ENCODE peak calls at places on chromosomes 7 and 10, in nine cellular contexts. L, U, R, I, M, O, W, N and Y are unnamed samples.

GRCh38 chr10:22427890-22428571 is 82.7 kb downstream of the SPAG6 start:
- DNase-seq in L (no peak), U (no peak), I (no peak), N (peak), M (no peak), R (peak), W (no peak), O (peak), Y (no peak)

GRCh38 chr10:87038286-87038717 is 18.2 kb downstream of the FAM25A start:
- DNase-seq in U (no peak), O (no peak), M (no peak), W (no peak), L (no peak), I (no peak), N (no peak), R (no peak), Y (no peak)

GRCh38 chr7:127667751-127668530 is 15.9 kb downstream of the SND1 start:
- DNase-seq in U (no peak), W (no peak), M (no peak), L (no peak), O (no peak), N (peak), R (no peak), I (no peak), Y (no peak)

GRCh38 chr7:79293655-79294142 is 159.8 kb downstream of the MAGI2 start:
- DNase-seq in N (peak), I (no peak), R (no peak), U (no peak), M (no peak), W (no peak), O (no peak), L (no peak), Y (no peak)

GRCh38 chr10:98259606-98260319 is 8.2 kb downstream of the LOXL4 start:
- DNase-seq in I (peak), W (no peak), L (no peak), O (no peak), M (no peak), U (no peak), N (no peak), R (no peak), Y (no peak)

GRCh38 chr7:75650062-75650461 is 88.7 kb downstream of the HIP1 start:
- DNase-seq in R (no peak), W (no peak), I (no peak), U (no peak), O (no peak), N (no peak), M (no peak), L (no peak), Y (no peak)

GRCh38 chr10:93071674-93072224 is 1.9 kb upstream of the CYP26A1 start:
- DNase-seq in N (no peak), M (no peak), R (no peak), U (no peak), I (no peak), W (no peak), L (no peak), O (no peak), Y (no peak)

GRCh38 chr10:93059975-93060886 is at the start of gene CYP26C1:
- DNase-seq in O (no peak), N (no peak), M (no peak), I (no peak), R (no peak), W (no peak), U (no peak), L (no peak), Y (no peak)

GRCh38 chr7:104133238-104133637 is 74.6 kb downstream of the ORC5 start:
- DNase-seq in W (no peak), O (no peak), N (no peak), U (no peak), L (no peak), R (no peak), M (no peak), I (no peak), Y (no peak)

GRCh38 chr7:30351724-30352123 is 67.3 kb downstream of the ZNRF2 start:
- DNase-seq in W (no peak), U (no peak), L (no peak), R (no peak), M (no peak), I (no peak), O (no peak), N (no peak), Y (no peak)

GRCh38 chr7:41855798-41856197 is 152.9 kb upstream of the INHBA start:
- DNase-seq in N (no peak), I (no peak), R (no peak), W (no peak), M (no peak), O (no peak), U (no peak), L (no peak), Y (no peak)

GRCh38 chr10:93417264-93417663 is 64.9 kb downstream of the MYOF start:
- DNase-seq in W (no peak), L (no peak), R (no peak), O (no peak), I (no peak), N (no peak), U (no peak), M (no peak), Y (no peak)

GRCh38 chr10:52383088-52383487 is 69.0 kb downstream of the DKK1 start:
- DNase-seq in W (no peak), N (no peak), L (no peak), O (no peak), I (no peak), R (no peak), U (no peak), M (no peak), Y (no peak)

GRCh38 chr7:82360591-82361386 is 82.8 kb downstream of the CACNA2D1 start:
- DNase-seq in M (no peak), U (no peak), L (no peak), N (no peak), I (no peak), R (no peak), O (no peak), W (no peak), Y (no peak)

GRCh38 chr10:71081912-71082311 is 130.5 kb upstream of the UNC5B start:
- DNase-seq in M (no peak), O (no peak), N (no peak), W (no peak), R (no peak), L (no peak), U (no peak), I (peak), Y (no peak)

GRCh38 chr7:158325530-158326381 is 261.9 kb downstream of the PTPRN2 start:
- DNase-seq in M (no peak), N (no peak), I (no peak), W (no peak), R (no peak), U (no peak), L (no peak), O (no peak), Y (no peak)